ENCODE peak calls at places on chromosomes 2 and 18, in eight cellular contexts. W is right atrium auricular region, R is tibial artery, A is body of pancreas, C is esophagus muscularis mucosa, N is colonic mucosa, V is HL-60, M is sigmoid colon. T is an unnamed sample. For H3K27me3, the result is how much of the 10 kb centered on the place peaks cover.

GRCh38 chr2:108967757-108968156 is 21.3 kb downstream of the EDAR start:
- DNase-seq in W (no peak), R (peak), A (no peak), C (no peak), N (no peak), V (no peak), M (no peak), T (no peak)

GRCh38 chr2:237393523-237393922 is 20.4 kb downstream of the COL6A3 start:
- DNase-seq in W (no peak), R (no peak), A (no peak), C (no peak), N (no peak), V (no peak), M (no peak), T (no peak)

GRCh38 chr18:8742382-8743361 is 37.3 kb downstream of the MTCL1 start:
- DNase-seq in W (no peak), R (no peak), A (no peak), C (no peak), N (no peak), V (no peak), M (no peak), T (no peak)

GRCh38 chr2:196737046-196737445 is 62.4 kb downstream of the GTF3C3 start:
- DNase-seq in W (no peak), R (no peak), A (no peak), C (no peak), N (no peak), V (no peak), M (no peak), T (no peak)

GRCh38 chr2:233593201-233593600 is 24.2 kb upstream of the UGT1A8 start:
- DNase-seq in W (no peak), R (no peak), A (no peak), C (no peak), N (no peak), V (no peak), M (no peak), T (no peak)

GRCh38 chr2:111037136-111037535 is 83.6 kb upstream of the BCL2L11 start:
- DNase-seq in W (peak), R (no peak), A (no peak), C (no peak), N (no peak), V (no peak), M (no peak), T (no peak)

GRCh38 chr2:239463541-239464165 is 62.8 kb upstream of the HDAC4 start:
- DNase-seq in W (no peak), R (no peak), A (no peak), C (no peak), N (no peak), V (no peak), M (peak), T (no peak)

GRCh38 chr2:24203029-24203786 is 28.4 kb downstream of the FAM228A start:
- DNase-seq in W (no peak), R (no peak), A (no peak), C (no peak), N (no peak), V (no peak), M (no peak), T (no peak)

GRCh38 chr2:15760232-15760890 is 168.7 kb downstream of the DDX1 start:
- DNase-seq in W (no peak), R (no peak), A (no peak), C (no peak), N (no peak), V (no peak), M (no peak), T (no peak)

GRCh38 chr2:71746946-71747501 is 293.7 kb downstream of the DYSF start:
- DNase-seq in W (peak), R (peak), A (peak), C (peak), N (peak), V (no peak), M (peak), T (no peak)

GRCh38 chr2:71612581-71613520 is 159.5 kb downstream of the DYSF start:
- DNase-seq in W (peak), R (peak), A (peak), C (peak), N (peak), V (no peak), M (peak), T (peak)

GRCh38 chr18:45856526-45856925 is 31.1 kb downstream of the SIGLEC15 start:
- DNase-seq in W (no peak), R (no peak), A (no peak), C (no peak), N (no peak), V (no peak), M (no peak), T (no peak)

GRCh38 chr2:76491503-76491902 is 780.8 kb upstream of the GCFC2 start:
- DNase-seq in W (no peak), R (no peak), A (no peak), C (no peak), N (no peak), V (peak), M (no peak), T (no peak)

GRCh38 chr18:74040459-74041332 is 106.9 kb downstream of the FBXO15 start:
- DNase-seq in W (no peak), R (no peak), A (peak), C (no peak), N (peak), V (peak), M (no peak), T (peak)

GRCh38 chr2:213065583-213066444 is 85.6 kb downstream of the IKZF2 start:
- DNase-seq in W (no peak), R (no peak), A (peak), C (no peak), N (peak), V (peak), M (no peak), T (peak)

GRCh38 chr18:45557296-45557695 is 58.0 kb upstream of the SLC14A2 start:
- DNase-seq in W (no peak), R (no peak), A (no peak), C (no peak), N (no peak), V (no peak), M (no peak), T (no peak)

GRCh38 chr2:25043241-25043867 is 1.5 kb downstream of the EFR3B start:
- DNase-seq in W (no peak), R (no peak), A (no peak), C (no peak), N (no peak), V (no peak), M (peak), T (no peak)

GRCh38 chr2:191985740-191986139 is 138.9 kb upstream of the CAVIN2 start:
- DNase-seq in W (no peak), R (no peak), A (no peak), C (no peak), N (no peak), V (no peak), M (no peak), T (no peak)

GRCh38 chr18:70289351-70290330 is 796 bp downstream of the SOCS6 start:
- DNase-seq in W (no peak), R (no peak), A (peak), C (no peak), N (peak), V (peak), M (no peak), T (no peak)

GRCh38 chr2:236749346-236749745 is 179.7 kb downstream of the ACKR3 start:
- DNase-seq in W (no peak), R (peak), A (no peak), C (no peak), N (no peak), V (no peak), M (no peak), T (no peak)

GRCh38 chr18:8480506-8481328 is 128.5 kb upstream of the RAB12 start:
- DNase-seq in W (no peak), R (no peak), A (peak), C (no peak), N (no peak), V (peak), M (peak), T (no peak)

GRCh38 chr18:45625596-45625995 is 10.3 kb downstream of the SLC14A2 start:
- DNase-seq in W (no peak), R (no peak), A (no peak), C (no peak), N (no peak), V (no peak), M (no peak), T (no peak)

GRCh38 chr2:240126731-240127130 is 9.4 kb downstream of the COPS9 start:
- DNase-seq in W (no peak), R (no peak), A (no peak), C (no peak), N (no peak), V (no peak), M (no peak), T (no peak)

GRCh38 chr2:183284606-183285005 is 160.4 kb downstream of the NUP35 start:
- DNase-seq in W (no peak), R (no peak), A (no peak), C (no peak), N (no peak), V (no peak), M (no peak), T (no peak)

GRCh38 chr2:128292599-128293425 is 25.9 kb downstream of the HS6ST1 start:
- DNase-seq in W (no peak), R (no peak), A (peak), C (no peak), N (no peak), V (no peak), M (no peak), T (no peak)
- H3K27ac ChIP-seq in W (no peak), R (no peak), A (peak), C (no peak), N (no peak), V (no peak), M (no peak), T (no peak)

GRCh38 chr2:70094978-70095832 is 7.9 kb downstream of the PCBP1 start:
- DNase-seq in W (peak), R (peak), A (peak), C (no peak), N (peak), V (peak), M (peak), T (peak)

GRCh38 chr2:70091364-70091763 is 4.1 kb downstream of the PCBP1 start:
- DNase-seq in W (no peak), R (no peak), A (no peak), C (no peak), N (no peak), V (no peak), M (no peak), T (no peak)

GRCh38 chr2:70091816-70092215 is 4.5 kb downstream of the PCBP1 start:
- DNase-seq in W (no peak), R (peak), A (no peak), C (no peak), N (no peak), V (no peak), M (no peak), T (no peak)

GRCh38 chr2:70095833-70096670 is 8.8 kb downstream of the PCBP1 start:
- DNase-seq in W (no peak), R (peak), A (no peak), C (no peak), N (no peak), V (no peak), M (peak), T (no peak)

DNA sequence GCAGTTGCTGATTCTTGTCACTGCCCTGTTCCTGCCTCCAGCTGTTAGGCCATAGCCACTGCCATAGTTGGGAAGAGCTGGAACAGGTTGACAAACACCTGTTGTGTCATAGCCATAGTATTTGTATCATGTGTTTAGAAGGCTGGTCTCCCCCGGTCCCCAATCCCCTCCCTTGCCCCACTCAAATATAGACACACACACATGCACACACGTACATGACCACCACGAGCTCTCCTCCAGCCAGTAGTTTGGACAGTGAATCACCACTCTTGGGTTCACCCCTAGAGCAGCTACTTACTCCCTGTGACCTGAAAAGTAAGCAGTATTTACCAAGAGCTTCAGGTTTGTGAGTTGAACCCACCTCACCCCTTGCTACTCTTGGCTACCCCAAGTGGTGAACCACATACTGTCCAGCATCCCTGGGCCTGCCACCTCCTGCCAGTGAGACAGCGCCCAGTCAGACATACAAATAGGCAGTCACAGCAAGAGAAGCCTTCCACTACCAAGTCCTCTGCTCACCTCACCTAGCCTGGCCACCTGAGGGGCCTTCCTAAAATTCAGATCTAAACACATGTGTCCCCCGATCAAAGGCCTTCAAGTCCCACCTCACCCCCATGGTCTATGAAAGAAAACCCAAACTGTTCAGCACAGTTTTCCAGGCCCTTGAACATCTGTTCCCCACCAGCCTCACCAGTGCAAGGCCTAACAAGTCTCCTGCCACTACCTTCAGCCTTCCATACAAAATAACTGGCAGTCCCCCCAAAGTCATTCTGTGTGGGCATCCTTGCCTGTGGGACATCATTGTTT is 7.1 kb downstream of the PCBP1 start:
- DNase-seq in W (no peak), R (peak), A (no peak), C (no peak), N (no peak), V (no peak), M (peak), T (no peak)
- TF ChIP-seq CTCF in W (no peak), R (no peak), A (no peak), C (no peak), N (no peak), V (no peak), M (no peak), T (no peak)

GRCh38 chr2:120331903-120332302 is 14.0 kb upstream of the INHBB start:
- DNase-seq in W (no peak), R (no peak), A (no peak), C (no peak), N (no peak), V (no peak), M (no peak), T (no peak)
- H3K27me3 ChIP-seq in W (under half), R (under half), A (under half), C (under half), N (under half), V (under half), M (under half), T (under half)

DNA sequence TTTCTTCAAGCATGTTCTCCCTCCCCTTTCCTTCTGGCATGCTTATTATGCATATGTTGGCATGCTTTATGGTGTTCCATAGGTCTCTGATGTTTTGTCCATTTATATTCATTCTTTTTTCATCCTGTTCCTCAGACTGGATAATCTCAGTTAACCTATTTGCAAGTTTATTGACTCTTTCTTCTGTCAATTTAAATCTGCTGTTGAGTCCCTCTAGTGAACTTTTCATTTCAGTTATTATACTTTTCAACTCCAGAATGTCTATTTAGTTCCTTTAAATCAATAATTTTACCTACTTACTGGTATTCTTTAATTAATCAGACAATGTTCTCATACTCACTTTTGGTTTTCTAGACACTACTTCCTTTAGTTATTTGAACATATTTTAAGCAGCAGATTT is 101.2 kb downstream of the GALNT14 start:
- DNase-seq in W (no peak), R (no peak), A (no peak), C (no peak), N (no peak), V (no peak), M (no peak), T (no peak)
- H3K27ac ChIP-seq in W (no peak), R (no peak), A (no peak), C (no peak), N (no peak), V (no peak), M (no peak), T (no peak)

DNA sequence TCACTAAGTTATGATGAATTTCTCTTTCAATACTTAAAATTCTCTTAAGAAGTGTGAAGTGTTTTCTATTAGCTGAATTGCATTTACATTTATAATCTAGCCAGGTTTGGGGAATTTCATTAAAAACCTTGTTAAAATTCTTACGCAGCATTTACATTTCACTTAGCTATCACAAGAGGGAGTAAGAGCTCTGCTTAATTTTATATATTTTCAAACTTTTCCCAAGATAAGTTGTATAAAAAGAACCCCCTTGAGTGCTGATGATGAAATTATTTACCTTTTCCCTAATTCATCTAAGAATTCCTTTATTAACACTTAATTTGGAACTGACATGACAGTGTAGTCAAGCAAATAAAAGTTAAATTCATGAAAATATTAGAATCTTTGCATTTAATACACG is 54.2 kb upstream of the ZSWIM2 start:
- DNase-seq in W (no peak), R (no peak), A (no peak), C (no peak), N (no peak), V (no peak), M (no peak), T (no peak)
- TF ChIP-seq CTCF in W (peak), R (peak), A (peak), C (peak), N (no peak), V (peak), M (no peak), T (no peak)

GRCh38 chr2:224354631-224355211 is 47.2 kb downstream of the FAM124B start:
- DNase-seq in W (no peak), R (no peak), A (no peak), C (peak), N (no peak), V (no peak), M (no peak), T (peak)

GRCh38 chr2:224347181-224348051 is 54.5 kb downstream of the FAM124B start:
- DNase-seq in W (no peak), R (no peak), A (no peak), C (peak), N (no peak), V (no peak), M (no peak), T (no peak)

GRCh38 chr2:224345492-224345891 is 56.4 kb downstream of the FAM124B start:
- DNase-seq in W (no peak), R (no peak), A (no peak), C (peak), N (no peak), V (no peak), M (no peak), T (no peak)

GRCh38 chr2:224350703-224351102 is 51.2 kb downstream of the FAM124B start:
- DNase-seq in W (no peak), R (no peak), A (no peak), C (peak), N (no peak), V (no peak), M (no peak), T (no peak)
- H3K27me3 ChIP-seq in W (under half), R (under half), A (under half), C (under half), N (under half), V (under half), M (under half), T (under half)

GRCh38 chr18:77091366-77091765 is 41.2 kb downstream of the MBP start:
- DNase-seq in W (no peak), R (no peak), A (no peak), C (no peak), N (no peak), V (no peak), M (no peak), T (no peak)

GRCh38 chr18:77093067-77093430 is 39.5 kb downstream of the MBP start:
- DNase-seq in W (no peak), R (no peak), A (no peak), C (no peak), N (no peak), V (no peak), M (no peak), T (no peak)

GRCh38 chr18:77090546-77091200 is 41.9 kb downstream of the MBP start:
- DNase-seq in W (no peak), R (no peak), A (no peak), C (no peak), N (no peak), V (no peak), M (no peak), T (no peak)

GRCh38 chr18:77093584-77093983 is 39.0 kb downstream of the MBP start:
- DNase-seq in W (no peak), R (no peak), A (no peak), C (no peak), N (no peak), V (no peak), M (no peak), T (no peak)

GRCh38 chr18:77092104-77093066 is 40.2 kb downstream of the MBP start:
- DNase-seq in W (no peak), R (no peak), A (no peak), C (no peak), N (no peak), V (no peak), M (no peak), T (no peak)
- H3K27ac ChIP-seq in W (no peak), R (no peak), A (no peak), C (no peak), N (no peak), V (no peak), M (peak), T (no peak)

DNA sequence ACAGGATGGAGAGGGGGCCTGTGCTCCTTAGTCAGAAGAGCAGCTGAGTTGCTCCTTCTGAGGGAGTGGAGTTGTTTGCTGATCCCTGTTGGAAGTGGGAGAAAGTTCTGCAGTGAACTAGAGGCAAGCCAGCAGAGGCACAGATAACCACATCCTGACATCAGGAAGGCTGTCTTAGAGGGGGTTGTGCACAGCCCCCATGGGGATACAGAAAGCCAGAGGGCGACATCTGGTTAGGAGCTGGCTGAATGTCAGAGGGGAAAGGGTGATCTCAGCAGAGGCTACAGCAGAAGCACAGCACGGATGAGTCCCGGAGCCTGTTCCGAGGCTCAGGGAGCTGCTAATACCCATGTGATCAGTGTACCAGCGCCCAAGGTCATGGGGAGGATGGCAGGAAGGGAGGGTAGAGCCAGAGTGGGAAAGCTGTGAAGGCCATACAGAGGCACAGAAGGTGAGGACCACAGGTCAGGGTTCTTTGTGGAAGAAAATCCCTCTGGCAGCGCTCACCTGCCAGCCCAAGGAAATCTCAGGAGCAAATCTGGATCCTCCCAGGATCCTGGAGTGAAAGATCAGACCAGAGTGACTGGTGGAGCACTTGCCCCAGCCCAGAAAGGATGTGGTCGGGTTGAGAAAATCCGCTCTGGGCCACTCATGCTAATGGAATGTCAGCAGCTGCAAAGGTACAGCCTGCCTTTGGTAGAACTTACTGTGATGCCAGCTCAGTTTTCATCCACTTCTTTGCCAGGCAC is 111.8 kb downstream of the STPG4 start:
- DNase-seq in W (peak), R (peak), A (peak), C (no peak), N (no peak), V (no peak), M (peak), T (peak)
- TF ChIP-seq CTCF in W (no peak), R (no peak), A (no peak), C (peak), N (no peak), V (no peak), M (no peak), T (no peak)